ENCODE peak calls at places on chromosomes 16 and 17, in seven cellular contexts. One of them, this sample, is unnamed.
A peak's percentile ranks its signal among the peaks of the same experiment; 100 is the strongest.

GRCh38 chr17:74951065-74951464 is 15.4 kb downstream of the OTOP3 start:
- DNase-seq in spleen: no peak
- DNase-seq in esophagus muscularis mucosa: no peak
- DNase-seq in breast epithelium: no peak
- DNase-seq in suprapubic skin: no peak
- DNase-seq in HL-60: no peak
- DNase-seq in stomach: no peak
- DNase-seq in this sample: no peak

GRCh38 chr16:67378642-67379041 is 14.7 kb downstream of the TPPP3 start:
- DNase-seq in spleen: no peak
- DNase-seq in esophagus muscularis mucosa: no peak
- DNase-seq in breast epithelium: no peak
- DNase-seq in suprapubic skin: no peak
- DNase-seq in HL-60: no peak
- DNase-seq in stomach: no peak
- DNase-seq in this sample: no peak

GRCh38 chr16:55280622-55281021 is 43.4 kb upstream of the IRX6 start:
- DNase-seq in spleen: no peak
- DNase-seq in esophagus muscularis mucosa: no peak
- DNase-seq in breast epithelium: no peak
- DNase-seq in suprapubic skin: no peak
- DNase-seq in HL-60: no peak
- DNase-seq in stomach: no peak
- DNase-seq in this sample: no peak

GRCh38 chr17:83042522-83043158 is 36.8 kb upstream of the METRNL start:
- DNase-seq in spleen: no peak
- DNase-seq in esophagus muscularis mucosa: no peak
- DNase-seq in breast epithelium: no peak
- DNase-seq in suprapubic skin: no peak
- DNase-seq in HL-60: no peak
- DNase-seq in stomach: no peak
- DNase-seq in this sample: no peak

GRCh38 chr17:47813512-47814031 is 8.0 kb downstream of the OSBPL7 start:
- DNase-seq in spleen: no peak
- DNase-seq in esophagus muscularis mucosa: no peak
- DNase-seq in breast epithelium: no peak
- DNase-seq in suprapubic skin: peak; percentile 57
- DNase-seq in HL-60: no peak
- DNase-seq in stomach: no peak
- DNase-seq in this sample: no peak

GRCh38 chr16:14069818-14070217 is 1.3 kb upstream of the MRTFB start:
- DNase-seq in spleen: no peak
- DNase-seq in esophagus muscularis mucosa: no peak
- DNase-seq in breast epithelium: no peak
- DNase-seq in suprapubic skin: no peak
- DNase-seq in HL-60: no peak
- DNase-seq in stomach: no peak
- DNase-seq in this sample: no peak

GRCh38 chr17:83080641-83081560 is 1.5 kb downstream of the METRNL start:
- DNase-seq in spleen: peak; percentile 93
- DNase-seq in esophagus muscularis mucosa: no peak
- DNase-seq in breast epithelium: no peak
- DNase-seq in suprapubic skin: no peak
- DNase-seq in HL-60: no peak
- DNase-seq in stomach: peak; percentile 45
- DNase-seq in this sample: no peak

GRCh38 chr16:69397821-69398521 is 12.2 kb upstream of the TERF2 start:
- DNase-seq in spleen: no peak
- DNase-seq in esophagus muscularis mucosa: no peak
- DNase-seq in breast epithelium: no peak
- DNase-seq in suprapubic skin: no peak
- DNase-seq in HL-60: no peak
- DNase-seq in stomach: no peak
- DNase-seq in this sample: no peak

GRCh38 chr16:11587643-11588247 is 1.0 kb upstream of the LITAF start:
- DNase-seq in spleen: peak; percentile 74
- DNase-seq in esophagus muscularis mucosa: no peak
- DNase-seq in breast epithelium: no peak
- DNase-seq in suprapubic skin: no peak
- DNase-seq in HL-60: no peak
- DNase-seq in stomach: no peak
- DNase-seq in this sample: no peak

GRCh38 chr17:44587339-44587738 is 30.1 kb downstream of the FZD2 start:
- DNase-seq in spleen: no peak
- DNase-seq in esophagus muscularis mucosa: no peak
- DNase-seq in breast epithelium: no peak
- DNase-seq in suprapubic skin: no peak
- DNase-seq in HL-60: no peak
- DNase-seq in stomach: peak; percentile 51
- DNase-seq in this sample: no peak
- TF ChIP-seq POLR2AphosphoS5 in spleen: no peak
- TF ChIP-seq POLR2AphosphoS5 in esophagus muscularis mucosa: no peak
- TF ChIP-seq POLR2AphosphoS5 in breast epithelium: no peak
- TF ChIP-seq POLR2AphosphoS5 in suprapubic skin: no peak
- TF ChIP-seq POLR2AphosphoS5 in HL-60: no peak
- TF ChIP-seq POLR2AphosphoS5 in stomach: peak; percentile 50
- TF ChIP-seq POLR2AphosphoS5 in this sample: no peak

DNA sequence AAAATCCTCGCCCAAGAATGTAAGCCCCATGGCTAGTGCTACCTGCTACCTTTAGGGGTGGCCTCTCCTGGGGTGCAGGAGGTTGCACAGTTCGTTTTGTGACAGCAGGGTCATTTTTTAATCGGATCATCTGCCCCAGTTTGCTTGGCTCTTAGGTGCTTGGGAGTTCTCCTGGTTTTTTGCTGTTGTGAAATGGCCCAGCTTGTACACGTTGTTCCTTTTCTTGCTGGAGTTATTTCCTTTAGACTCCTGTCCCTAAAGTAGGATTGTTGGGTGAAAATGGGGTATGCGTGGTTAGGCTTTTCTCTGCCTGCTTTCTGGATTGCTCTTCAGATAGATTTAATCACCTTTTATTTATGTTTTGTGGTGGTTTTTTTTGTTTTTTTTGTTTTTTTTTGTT is 25.8 kb downstream of the ABCC1 start:
- DNase-seq in spleen: no peak
- DNase-seq in esophagus muscularis mucosa: no peak
- DNase-seq in breast epithelium: no peak
- DNase-seq in suprapubic skin: no peak
- DNase-seq in HL-60: no peak
- DNase-seq in stomach: no peak
- DNase-seq in this sample: no peak
- TF ChIP-seq POLR2AphosphoS5 in spleen: no peak
- TF ChIP-seq POLR2AphosphoS5 in esophagus muscularis mucosa: peak; percentile 64
- TF ChIP-seq POLR2AphosphoS5 in breast epithelium: no peak
- TF ChIP-seq POLR2AphosphoS5 in suprapubic skin: peak; percentile 55
- TF ChIP-seq POLR2AphosphoS5 in HL-60: no peak
- TF ChIP-seq POLR2AphosphoS5 in stomach: no peak
- TF ChIP-seq POLR2AphosphoS5 in this sample: no peak

DNA sequence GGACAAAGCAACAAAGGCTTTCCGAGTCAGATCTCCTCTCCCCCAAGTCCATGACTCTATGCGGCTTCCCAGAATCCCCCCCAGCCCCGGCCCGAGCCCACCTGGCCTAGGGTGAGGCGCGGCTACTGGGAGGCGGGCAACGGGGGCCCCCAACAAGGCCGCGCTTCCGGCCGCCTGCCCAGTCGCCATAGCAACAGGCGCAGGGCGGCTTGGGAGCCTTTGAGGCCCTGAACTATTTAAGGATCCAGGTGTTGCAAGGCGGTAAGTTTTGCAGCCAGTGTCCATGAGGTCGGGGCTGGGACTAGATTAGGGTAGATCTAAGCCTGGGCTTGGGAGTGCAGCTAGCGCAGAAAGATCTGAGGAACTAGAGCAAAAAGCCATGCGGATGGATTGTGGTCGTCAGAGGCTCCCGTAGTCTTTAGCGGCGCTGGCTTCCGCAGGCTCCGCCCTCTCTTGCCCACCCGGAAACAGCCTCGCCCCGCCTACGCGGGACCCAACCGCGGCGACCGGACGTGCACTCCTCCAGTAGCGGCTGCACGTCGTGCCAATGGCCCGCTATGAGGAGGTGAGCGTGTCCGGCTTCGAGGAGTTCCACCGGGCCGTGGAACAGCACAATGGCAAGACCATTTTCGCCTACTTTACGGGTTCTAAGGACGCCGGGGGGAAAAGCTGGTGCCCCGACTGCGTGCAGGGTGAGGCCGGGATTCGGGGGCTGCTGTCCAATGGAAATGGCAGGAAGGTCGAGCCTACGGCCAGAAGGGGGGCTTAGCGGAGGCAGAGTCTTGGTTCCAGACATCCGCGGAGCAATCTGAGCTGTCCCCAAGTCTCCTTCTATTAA is at the start of the genes KIAA0753 and TXNDC17:
- DNase-seq in spleen: peak; percentile 99
- DNase-seq in esophagus muscularis mucosa: peak; percentile 98
- DNase-seq in breast epithelium: peak; percentile 79
- DNase-seq in suprapubic skin: peak; percentile 96
- DNase-seq in HL-60: peak; percentile 84
- DNase-seq in stomach: peak; percentile 93
- DNase-seq in this sample: peak; percentile 30
- TF ChIP-seq POLR2AphosphoS5 in spleen: peak; percentile 99
- TF ChIP-seq POLR2AphosphoS5 in esophagus muscularis mucosa: peak; percentile 91
- TF ChIP-seq POLR2AphosphoS5 in breast epithelium: peak; percentile 73
- TF ChIP-seq POLR2AphosphoS5 in suprapubic skin: peak; percentile 81
- TF ChIP-seq POLR2AphosphoS5 in HL-60: peak; percentile 71
- TF ChIP-seq POLR2AphosphoS5 in stomach: peak; percentile 99
- TF ChIP-seq POLR2AphosphoS5 in this sample: peak; percentile 77

DNA sequence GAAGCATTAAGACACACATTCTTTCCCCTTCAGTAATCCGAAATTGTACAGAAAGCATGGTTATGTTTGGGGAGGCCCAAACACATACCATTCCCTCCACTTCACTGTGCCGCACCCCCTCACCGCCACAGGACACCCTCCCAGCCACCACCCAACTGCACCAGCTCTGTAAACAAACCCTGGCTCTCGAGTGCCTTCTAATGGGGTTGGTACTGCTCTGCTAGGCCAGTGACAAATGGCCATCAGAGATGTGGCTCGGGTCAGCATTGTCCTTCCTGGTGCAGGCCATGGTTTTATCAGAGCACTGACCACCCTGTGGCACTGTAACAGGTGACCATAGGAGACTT is 23.9 kb upstream of the SREBF1 start:
- DNase-seq in spleen: no peak
- DNase-seq in esophagus muscularis mucosa: no peak
- DNase-seq in breast epithelium: no peak
- DNase-seq in suprapubic skin: no peak
- DNase-seq in HL-60: no peak
- DNase-seq in stomach: no peak
- DNase-seq in this sample: no peak
- TF ChIP-seq POLR2AphosphoS5 in spleen: no peak
- TF ChIP-seq POLR2AphosphoS5 in esophagus muscularis mucosa: no peak
- TF ChIP-seq POLR2AphosphoS5 in breast epithelium: no peak
- TF ChIP-seq POLR2AphosphoS5 in suprapubic skin: no peak
- TF ChIP-seq POLR2AphosphoS5 in HL-60: no peak
- TF ChIP-seq POLR2AphosphoS5 in stomach: no peak
- TF ChIP-seq POLR2AphosphoS5 in this sample: no peak